ENCODE peak calls at places on chromosomes 7 and 10, in ten cellular contexts. One of them, this sample, is unnamed.
A peak's percentile ranks its signal among the peaks of the same experiment; 100 is the strongest.

GRCh38 chr10:119406137-119406536 is 136.4 kb downstream of the RGS10 start:
- DNase-seq in ovary: no peak
- DNase-seq in heart left ventricle: no peak
- DNase-seq in fibroblast of lung: no peak
- DNase-seq in OCI-LY7: no peak
- DNase-seq in PC-3: no peak
- DNase-seq in body of pancreas: no peak
- DNase-seq in heart right ventricle: no peak
- DNase-seq in psoas muscle: no peak
- DNase-seq in lung: no peak
- DNase-seq in this sample: no peak

GRCh38 chr10:92891885-92892705 is 43.8 kb downstream of the EXOC6 start:
- DNase-seq in heart left ventricle: no peak
- DNase-seq in OCI-LY7: no peak
- DNase-seq in ovary: peak; percentile 19
- DNase-seq in body of pancreas: peak; percentile 68
- DNase-seq in fibroblast of lung: peak; percentile 79
- DNase-seq in PC-3: peak; percentile 99
- DNase-seq in lung: peak; percentile 58
- DNase-seq in psoas muscle: peak; percentile 54
- DNase-seq in heart right ventricle: peak; percentile 14
- DNase-seq in this sample: no peak

GRCh38 chr7:78197447-78197846 is 398.9 kb downstream of the PHTF2 start:
- DNase-seq in heart right ventricle: no peak
- DNase-seq in body of pancreas: no peak
- DNase-seq in ovary: no peak
- DNase-seq in PC-3: no peak
- DNase-seq in psoas muscle: no peak
- DNase-seq in fibroblast of lung: peak; percentile 61
- DNase-seq in OCI-LY7: no peak
- DNase-seq in heart left ventricle: no peak
- DNase-seq in lung: no peak
- DNase-seq in this sample: no peak

GRCh38 chr10:70131560-70131937 is 1.1 kb downstream of the AIFM2 start:
- DNase-seq in PC-3: no peak
- DNase-seq in OCI-LY7: no peak
- DNase-seq in ovary: no peak
- DNase-seq in heart right ventricle: no peak
- DNase-seq in heart left ventricle: no peak
- DNase-seq in psoas muscle: peak; percentile 52
- DNase-seq in body of pancreas: no peak
- DNase-seq in lung: no peak
- DNase-seq in fibroblast of lung: no peak
- DNase-seq in this sample: no peak

GRCh38 chr7:26365077-26365896 is 73.6 kb downstream of the SNX10 start:
- DNase-seq in body of pancreas: peak; percentile 78
- DNase-seq in psoas muscle: no peak
- DNase-seq in heart left ventricle: no peak
- DNase-seq in PC-3: peak; percentile 76
- DNase-seq in ovary: peak; percentile 19
- DNase-seq in OCI-LY7: peak; percentile 89
- DNase-seq in lung: peak; percentile 47
- DNase-seq in heart right ventricle: peak; percentile 57
- DNase-seq in fibroblast of lung: peak; percentile 87
- DNase-seq in this sample: no peak

GRCh38 chr10:70672165-70672992 is at the start of gene ADAMTS14:
- DNase-seq in fibroblast of lung: peak; percentile 55
- DNase-seq in body of pancreas: no peak
- DNase-seq in OCI-LY7: no peak
- DNase-seq in ovary: no peak
- DNase-seq in psoas muscle: peak; percentile 61
- DNase-seq in heart right ventricle: no peak
- DNase-seq in heart left ventricle: peak; percentile 56
- DNase-seq in PC-3: peak; percentile 61
- DNase-seq in lung: no peak
- DNase-seq in this sample: no peak

GRCh38 chr10:77873558-77874380 is 52.8 kb downstream of the DLG5 start:
- DNase-seq in PC-3: peak; percentile 99
- DNase-seq in OCI-LY7: peak; percentile 85
- DNase-seq in heart right ventricle: no peak
- DNase-seq in ovary: peak; percentile 64
- DNase-seq in fibroblast of lung: peak; percentile 13
- DNase-seq in psoas muscle: peak; percentile 69
- DNase-seq in body of pancreas: peak; percentile 52
- DNase-seq in heart left ventricle: no peak
- DNase-seq in lung: peak; percentile 47
- DNase-seq in this sample: no peak

GRCh38 chr10:70683601-70684329 is 11.5 kb downstream of the ADAMTS14 start:
- DNase-seq in psoas muscle: no peak
- DNase-seq in PC-3: no peak
- DNase-seq in lung: no peak
- DNase-seq in fibroblast of lung: no peak
- DNase-seq in heart right ventricle: no peak
- DNase-seq in ovary: no peak
- DNase-seq in heart left ventricle: no peak
- DNase-seq in body of pancreas: no peak
- DNase-seq in OCI-LY7: no peak
- DNase-seq in this sample: no peak

GRCh38 chr10:688621-689426 is 644 bp downstream of the DIP2C start:
- DNase-seq in PC-3: peak; percentile 5
- DNase-seq in heart right ventricle: peak; percentile 19
- DNase-seq in fibroblast of lung: peak; percentile 59
- DNase-seq in OCI-LY7: no peak
- DNase-seq in lung: no peak
- DNase-seq in heart left ventricle: no peak
- DNase-seq in psoas muscle: peak; percentile 66
- DNase-seq in ovary: no peak
- DNase-seq in body of pancreas: peak; percentile 28
- DNase-seq in this sample: no peak

GRCh38 chr10:83166344-83166743 is 973.0 kb upstream of the GHITM start:
- DNase-seq in PC-3: no peak
- DNase-seq in heart right ventricle: no peak
- DNase-seq in heart left ventricle: no peak
- DNase-seq in psoas muscle: no peak
- DNase-seq in fibroblast of lung: no peak
- DNase-seq in OCI-LY7: no peak
- DNase-seq in ovary: no peak
- DNase-seq in body of pancreas: peak; percentile 32
- DNase-seq in lung: no peak
- DNase-seq in this sample: no peak

GRCh38 chr10:121678631-121679174 is 80.5 kb upstream of the FGFR2 start:
- DNase-seq in fibroblast of lung: no peak
- DNase-seq in heart right ventricle: no peak
- DNase-seq in heart left ventricle: no peak
- DNase-seq in psoas muscle: no peak
- DNase-seq in lung: no peak
- DNase-seq in PC-3: no peak
- DNase-seq in body of pancreas: no peak
- DNase-seq in OCI-LY7: no peak
- DNase-seq in ovary: no peak
- DNase-seq in this sample: no peak

GRCh38 chr10:88830643-88831277 is 20.9 kb downstream of the ANKRD22 start:
- DNase-seq in PC-3: no peak
- DNase-seq in heart right ventricle: no peak
- DNase-seq in psoas muscle: no peak
- DNase-seq in body of pancreas: no peak
- DNase-seq in heart left ventricle: no peak
- DNase-seq in ovary: no peak
- DNase-seq in lung: no peak
- DNase-seq in OCI-LY7: no peak
- DNase-seq in fibroblast of lung: no peak
- DNase-seq in this sample: no peak

GRCh38 chr10:124952123-124952522 is 10.2 kb downstream of the ZRANB1 start:
- DNase-seq in body of pancreas: no peak
- DNase-seq in fibroblast of lung: no peak
- DNase-seq in psoas muscle: no peak
- DNase-seq in PC-3: no peak
- DNase-seq in lung: no peak
- DNase-seq in ovary: no peak
- DNase-seq in OCI-LY7: no peak
- DNase-seq in heart right ventricle: no peak
- DNase-seq in heart left ventricle: no peak
- DNase-seq in this sample: no peak

GRCh38 chr10:110206988-110207804 is at the start of gene MXI1:
- DNase-seq in heart right ventricle: peak; percentile 81
- DNase-seq in OCI-LY7: peak; percentile 87
- DNase-seq in PC-3: peak; percentile 68
- DNase-seq in heart left ventricle: peak; percentile 86
- DNase-seq in psoas muscle: peak; percentile 78
- DNase-seq in lung: peak; percentile 68
- DNase-seq in fibroblast of lung: peak; percentile 82
- DNase-seq in body of pancreas: peak; percentile 80
- DNase-seq in ovary: peak; percentile 58
- DNase-seq in this sample: peak; percentile 25

DNA sequence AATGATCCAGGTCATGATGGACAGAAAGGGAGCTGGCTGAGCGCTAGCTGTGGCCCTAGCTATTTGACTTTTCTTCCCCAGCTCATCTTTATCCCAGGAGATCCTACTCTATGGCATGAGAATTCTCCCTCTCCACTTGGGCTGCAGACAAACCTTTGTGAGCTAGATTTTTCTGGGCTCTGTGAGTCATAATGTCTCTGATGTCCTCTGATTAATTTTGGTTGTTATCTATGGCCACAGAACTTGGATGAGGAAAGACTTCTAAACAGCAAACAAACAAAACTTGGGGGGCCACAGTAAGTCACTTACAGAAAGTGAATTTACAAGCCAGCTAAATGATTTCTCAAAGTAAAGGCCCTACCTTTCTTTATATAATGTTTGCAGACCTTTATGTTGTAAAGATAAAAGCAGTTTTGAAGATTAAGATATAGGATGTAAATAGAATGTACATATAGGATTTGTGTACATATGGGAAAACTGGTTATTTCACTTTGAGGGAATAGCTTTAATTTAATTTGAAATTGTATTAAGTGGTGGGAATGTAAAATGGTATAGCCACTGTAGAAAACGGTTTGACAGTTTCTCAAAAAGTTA is 10.4 kb downstream of the ABLIM1 start:
- DNase-seq in OCI-LY7: no peak
- DNase-seq in ovary: no peak
- DNase-seq in body of pancreas: no peak
- DNase-seq in PC-3: no peak
- DNase-seq in heart left ventricle: no peak
- DNase-seq in heart right ventricle: no peak
- DNase-seq in lung: no peak
- DNase-seq in psoas muscle: no peak
- DNase-seq in fibroblast of lung: no peak
- DNase-seq in this sample: no peak
- H3K4me1 ChIP-seq in OCI-LY7: no peaks in the 10 kb centered on the region
- H3K4me1 ChIP-seq in ovary: peaks cover 4% of the 10 kb centered on the region
- H3K4me1 ChIP-seq in body of pancreas: peaks cover 34% of the 10 kb centered on the region
- H3K4me1 ChIP-seq in PC-3: peaks cover 22% of the 10 kb centered on the region
- H3K4me1 ChIP-seq in heart left ventricle: peaks cover 46% of the 10 kb centered on the region
- H3K4me1 ChIP-seq in heart right ventricle: peaks cover 89% of the 10 kb centered on the region
- H3K4me1 ChIP-seq in lung: peaks cover 37% of the 10 kb centered on the region
- H3K4me1 ChIP-seq in psoas muscle: peaks cover 8% of the 10 kb centered on the region
- H3K4me1 ChIP-seq in fibroblast of lung: peaks cover 5% of the 10 kb centered on the region
- H3K4me1 ChIP-seq in this sample: no peaks in the 10 kb centered on the region

GRCh38 chr7:55071411-55072188 is 52.8 kb downstream of the EGFR start:
- DNase-seq in lung: no peak
- DNase-seq in PC-3: no peak
- DNase-seq in psoas muscle: no peak
- DNase-seq in OCI-LY7: no peak
- DNase-seq in ovary: no peak
- DNase-seq in fibroblast of lung: peak; percentile 55
- DNase-seq in heart left ventricle: no peak
- DNase-seq in body of pancreas: no peak
- DNase-seq in heart right ventricle: no peak
- DNase-seq in this sample: no peak
- H3K4me1 ChIP-seq in lung: no peaks in the 10 kb centered on the region
- H3K4me1 ChIP-seq in PC-3: peaks cover 44% of the 10 kb centered on the region
- H3K4me1 ChIP-seq in psoas muscle: peaks cover 54% of the 10 kb centered on the region
- H3K4me1 ChIP-seq in OCI-LY7: peaks cover 16% of the 10 kb centered on the region
- H3K4me1 ChIP-seq in ovary: peaks cover 33% of the 10 kb centered on the region
- H3K4me1 ChIP-seq in fibroblast of lung: peaks cover 43% of the 10 kb centered on the region
- H3K4me1 ChIP-seq in heart left ventricle: peaks cover 24% of the 10 kb centered on the region
- H3K4me1 ChIP-seq in body of pancreas: peaks cover 53% of the 10 kb centered on the region
- H3K4me1 ChIP-seq in heart right ventricle: peaks cover 41% of the 10 kb centered on the region
- H3K4me1 ChIP-seq in this sample: peaks cover 5% of the 10 kb centered on the region

DNA sequence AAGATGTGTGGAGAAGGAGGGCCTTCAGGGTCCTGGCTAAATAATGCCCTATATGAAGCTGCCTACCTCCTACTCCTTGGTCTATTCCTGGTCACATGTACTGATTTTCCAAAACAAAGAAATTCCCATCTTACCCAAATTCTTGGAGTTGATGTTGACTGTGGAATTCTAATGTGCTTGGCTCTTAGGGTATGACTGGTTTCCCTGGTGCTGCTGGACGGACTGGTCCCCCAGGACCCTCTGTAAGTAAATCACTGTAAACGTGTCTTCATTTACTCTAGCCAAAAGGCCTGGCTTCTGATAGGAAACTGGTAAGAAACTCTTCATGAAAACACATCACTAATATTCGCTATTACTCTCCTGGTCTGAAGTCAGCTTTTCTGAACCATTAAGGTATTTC is 27.0 kb downstream of the COL1A2 start:
- DNase-seq in heart right ventricle: no peak
- DNase-seq in psoas muscle: no peak
- DNase-seq in body of pancreas: no peak
- DNase-seq in lung: no peak
- DNase-seq in fibroblast of lung: no peak
- DNase-seq in heart left ventricle: no peak
- DNase-seq in PC-3: no peak
- DNase-seq in ovary: no peak
- DNase-seq in OCI-LY7: no peak
- DNase-seq in this sample: no peak
- H3K4me1 ChIP-seq in heart right ventricle: no peaks in the 10 kb centered on the region
- H3K4me1 ChIP-seq in psoas muscle: no peaks in the 10 kb centered on the region
- H3K4me1 ChIP-seq in body of pancreas: no peaks in the 10 kb centered on the region
- H3K4me1 ChIP-seq in lung: no peaks in the 10 kb centered on the region
- H3K4me1 ChIP-seq in fibroblast of lung: peaks cover 25% of the 10 kb centered on the region
- H3K4me1 ChIP-seq in heart left ventricle: no peaks in the 10 kb centered on the region
- H3K4me1 ChIP-seq in PC-3: no peaks in the 10 kb centered on the region
- H3K4me1 ChIP-seq in ovary: peaks cover 1% of the 10 kb centered on the region
- H3K4me1 ChIP-seq in OCI-LY7: no peaks in the 10 kb centered on the region
- H3K4me1 ChIP-seq in this sample: no peaks in the 10 kb centered on the region

DNA sequence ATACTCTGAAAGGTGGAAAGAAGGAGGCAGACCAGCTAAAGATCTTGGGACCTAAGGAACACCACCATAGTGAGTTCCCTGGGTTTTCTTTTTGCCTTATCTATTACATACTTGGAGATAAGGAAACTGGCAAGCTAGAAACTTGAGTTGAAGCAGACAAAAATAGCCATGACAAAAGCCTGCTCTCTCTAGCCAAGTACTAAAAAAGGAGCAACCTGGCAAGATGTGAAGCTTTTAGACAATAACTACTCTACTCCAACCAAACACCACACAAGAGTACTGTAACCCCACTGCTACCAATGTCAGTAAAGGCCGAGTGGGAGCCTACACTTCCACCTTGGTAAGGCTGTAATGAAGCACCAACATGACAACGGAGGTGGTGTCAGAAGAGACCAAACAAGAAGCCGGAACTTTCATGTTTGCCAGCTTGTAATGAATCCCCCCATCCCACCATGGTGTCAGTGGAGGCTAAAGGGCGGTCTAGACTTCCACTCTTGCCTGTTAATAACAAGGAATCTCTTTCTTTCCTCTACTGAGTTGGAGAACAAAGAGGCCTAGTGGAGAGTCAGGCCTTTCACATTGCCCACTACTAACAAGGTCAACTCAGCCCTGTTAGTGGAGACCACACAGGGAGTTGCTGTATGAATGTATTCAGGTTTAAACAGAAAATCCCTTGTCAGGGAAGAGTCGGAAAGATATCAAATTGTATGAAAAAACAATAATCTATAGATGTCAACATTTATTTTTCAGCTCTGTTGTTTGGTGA is 55.8 kb upstream of the DYNC1I1 start:
- DNase-seq in OCI-LY7: no peak
- DNase-seq in ovary: no peak
- DNase-seq in PC-3: no peak
- DNase-seq in heart right ventricle: peak; percentile 13
- DNase-seq in fibroblast of lung: no peak
- DNase-seq in body of pancreas: no peak
- DNase-seq in heart left ventricle: no peak
- DNase-seq in psoas muscle: no peak
- DNase-seq in lung: no peak
- DNase-seq in this sample: no peak
- H3K4me1 ChIP-seq in OCI-LY7: no peaks in the 10 kb centered on the region
- H3K4me1 ChIP-seq in ovary: no peaks in the 10 kb centered on the region
- H3K4me1 ChIP-seq in PC-3: no peaks in the 10 kb centered on the region
- H3K4me1 ChIP-seq in heart right ventricle: no peaks in the 10 kb centered on the region
- H3K4me1 ChIP-seq in fibroblast of lung: no peaks in the 10 kb centered on the region
- H3K4me1 ChIP-seq in body of pancreas: no peaks in the 10 kb centered on the region
- H3K4me1 ChIP-seq in heart left ventricle: no peaks in the 10 kb centered on the region
- H3K4me1 ChIP-seq in psoas muscle: no peaks in the 10 kb centered on the region
- H3K4me1 ChIP-seq in lung: peaks cover 2% of the 10 kb centered on the region
- H3K4me1 ChIP-seq in this sample: no peaks in the 10 kb centered on the region

This sample was measured in naive thymus-derived CD4-positive, alpha-beta T cell.